ENCODE peak calls at places on chromosomes 6 and 20, in seven cellular contexts. One of them, this sample, is unnamed.

GRCh38 chr20:46011631-46012482 is 3.1 kb downstream of the MMP9 start:
- DNase-seq in mesenchymal stem cell: no peak
- DNase-seq in CD8-positive, alpha-beta memory T cell: peak; percentile 17
- DNase-seq in glomerular endothelial cell: no peak
- DNase-seq in HEK293T: peak; percentile 58
- DNase-seq in BE2C: peak; percentile 99
- DNase-seq in adipocyte: no peak
- DNase-seq in this sample: peak; percentile 27

GRCh38 chr20:2320813-2321658 is 25.2 kb downstream of the TGM3 start:
- DNase-seq in mesenchymal stem cell: no peak
- DNase-seq in CD8-positive, alpha-beta memory T cell: no peak
- DNase-seq in glomerular endothelial cell: no peak
- DNase-seq in HEK293T: no peak
- DNase-seq in BE2C: no peak
- DNase-seq in adipocyte: no peak
- DNase-seq in this sample: no peak

GRCh38 chr6:35391240-35391968 is 49.0 kb downstream of the PPARD start:
- DNase-seq in mesenchymal stem cell: peak; percentile 53
- DNase-seq in CD8-positive, alpha-beta memory T cell: no peak
- DNase-seq in glomerular endothelial cell: peak; percentile 87
- DNase-seq in HEK293T: no peak
- DNase-seq in BE2C: no peak
- DNase-seq in adipocyte: peak; percentile 75
- DNase-seq in this sample: peak; percentile 95

GRCh38 chr6:30730611-30731435 is 10.7 kb downstream of the TUBB start:
- DNase-seq in mesenchymal stem cell: peak; percentile 27
- DNase-seq in CD8-positive, alpha-beta memory T cell: peak; percentile 71
- DNase-seq in glomerular endothelial cell: no peak
- DNase-seq in HEK293T: peak; percentile 72
- DNase-seq in BE2C: peak; percentile 89
- DNase-seq in adipocyte: no peak
- DNase-seq in this sample: peak; percentile 45

GRCh38 chr20:14232650-14233049 is 104.8 kb downstream of the FLRT3 start:
- DNase-seq in mesenchymal stem cell: no peak
- DNase-seq in CD8-positive, alpha-beta memory T cell: no peak
- DNase-seq in glomerular endothelial cell: no peak
- DNase-seq in HEK293T: no peak
- DNase-seq in BE2C: no peak
- DNase-seq in adipocyte: no peak
- DNase-seq in this sample: no peak

GRCh38 chr20:50868509-50869495 is 62.4 kb downstream of the ADNP start:
- DNase-seq in mesenchymal stem cell: peak; percentile 56
- DNase-seq in CD8-positive, alpha-beta memory T cell: no peak
- DNase-seq in glomerular endothelial cell: no peak
- DNase-seq in HEK293T: no peak
- DNase-seq in BE2C: no peak
- DNase-seq in adipocyte: no peak
- DNase-seq in this sample: peak; percentile 52

GRCh38 chr20:19275038-19275629 is 62.7 kb downstream of the SLC24A3 start:
- DNase-seq in mesenchymal stem cell: no peak
- DNase-seq in CD8-positive, alpha-beta memory T cell: no peak
- DNase-seq in glomerular endothelial cell: no peak
- DNase-seq in HEK293T: no peak
- DNase-seq in BE2C: no peak
- DNase-seq in adipocyte: no peak
- DNase-seq in this sample: no peak

GRCh38 chr6:6610031-6610591 is 21.6 kb downstream of the LY86 start:
- DNase-seq in mesenchymal stem cell: no peak
- DNase-seq in CD8-positive, alpha-beta memory T cell: peak; percentile 23
- DNase-seq in glomerular endothelial cell: no peak
- DNase-seq in HEK293T: no peak
- DNase-seq in BE2C: no peak
- DNase-seq in adipocyte: no peak
- DNase-seq in this sample: no peak

GRCh38 chr6:161542581-161542980 is 268.7 kb upstream of the AGPAT4 start:
- DNase-seq in mesenchymal stem cell: no peak
- DNase-seq in CD8-positive, alpha-beta memory T cell: no peak
- DNase-seq in glomerular endothelial cell: no peak
- DNase-seq in HEK293T: no peak
- DNase-seq in BE2C: no peak
- DNase-seq in adipocyte: no peak
- DNase-seq in this sample: no peak

GRCh38 chr20:12012241-12013222 is 94.8 kb downstream of the BTBD3 start:
- DNase-seq in mesenchymal stem cell: peak; percentile 40
- DNase-seq in CD8-positive, alpha-beta memory T cell: no peak
- DNase-seq in glomerular endothelial cell: peak; percentile 25
- DNase-seq in HEK293T: peak; percentile 76
- DNase-seq in BE2C: peak; percentile 37
- DNase-seq in adipocyte: peak; percentile 27
- DNase-seq in this sample: peak; percentile 80

GRCh38 chr6:131688286-131688685 is 12.9 kb downstream of the OR2A4 start:
- DNase-seq in mesenchymal stem cell: no peak
- DNase-seq in CD8-positive, alpha-beta memory T cell: no peak
- DNase-seq in glomerular endothelial cell: no peak
- DNase-seq in HEK293T: no peak
- DNase-seq in BE2C: no peak
- DNase-seq in adipocyte: no peak
- DNase-seq in this sample: no peak

GRCh38 chr6:25250878-25251277 is 28.3 kb upstream of the CARMIL1 start:
- DNase-seq in mesenchymal stem cell: peak; percentile 8
- DNase-seq in CD8-positive, alpha-beta memory T cell: no peak
- DNase-seq in glomerular endothelial cell: no peak
- DNase-seq in HEK293T: no peak
- DNase-seq in BE2C: no peak
- DNase-seq in adipocyte: no peak
- DNase-seq in this sample: peak; percentile 29

GRCh38 chr6:169997930-169998218 is 246.5 kb downstream of the ERMARD start:
- DNase-seq in mesenchymal stem cell: no peak
- DNase-seq in CD8-positive, alpha-beta memory T cell: no peak
- DNase-seq in glomerular endothelial cell: no peak
- DNase-seq in HEK293T: no peak
- DNase-seq in BE2C: no peak
- DNase-seq in adipocyte: no peak
- DNase-seq in this sample: peak; percentile 11

GRCh38 chr20:46000571-46001145 is 8.1 kb upstream of the MMP9 start:
- DNase-seq in mesenchymal stem cell: no peak
- DNase-seq in CD8-positive, alpha-beta memory T cell: no peak
- DNase-seq in glomerular endothelial cell: no peak
- DNase-seq in HEK293T: no peak
- DNase-seq in BE2C: no peak
- DNase-seq in adipocyte: peak; percentile 3
- DNase-seq in this sample: no peak

GRCh38 chr6:37097335-37097734 is 72.6 kb upstream of the PIM1 start:
- DNase-seq in mesenchymal stem cell: no peak
- DNase-seq in CD8-positive, alpha-beta memory T cell: no peak
- DNase-seq in glomerular endothelial cell: no peak
- DNase-seq in HEK293T: no peak
- DNase-seq in BE2C: no peak
- DNase-seq in adipocyte: no peak
- DNase-seq in this sample: no peak

This sample was measured in choroid plexus epithelial cell.